ENCODE peak calls at places on chromosomes 11 and 22, in eight cellular contexts. V is hepatocyte; E is stomach; B is H1; Z is RWPE2; H is CD8-positive, alpha-beta memory T cell; R is naive thymus-derived CD4-positive, alpha-beta T cell; W is right lobe of liver. S is an unnamed sample.

GRCh38 chr11:17533341-17533740 is 10.9 kb downstream of the USH1C start:
- DNase-seq in E (no peak), H (no peak), B (no peak), R (no peak), V (no peak), W (no peak), Z (no peak), S (no peak)

GRCh38 chr22:24200616-24201212 is 19.4 kb downstream of the SUSD2 start:
- DNase-seq in E (peak; percentile 41), B (no peak), Z (no peak), W (no peak), H (no peak), R (no peak), V (no peak), S (no peak)

GRCh38 chr11:17400048-17400775 is 11.8 kb upstream of the KCNJ11 start:
- DNase-seq in E (no peak), B (no peak), R (no peak), W (peak; percentile 14), V (no peak), H (no peak), Z (no peak), S (no peak)

GRCh38 chr11:17012712-17013547 is 1.3 kb downstream of the PLEKHA7 start:
- DNase-seq in W (peak; percentile 86), Z (peak; percentile 91), R (no peak), V (peak; percentile 71), E (peak; percentile 78), B (no peak), H (no peak), S (no peak)

GRCh38 chr11:107493117-107493516 is 35.5 kb upstream of the CWF19L2 start:
- DNase-seq in B (no peak), H (no peak), V (no peak), Z (peak; percentile 67), W (no peak), E (no peak), R (no peak), S (no peak)

GRCh38 chr11:118653684-118654390 is 25.6 kb downstream of the TREH start:
- DNase-seq in B (no peak), H (no peak), Z (no peak), W (no peak), E (no peak), V (no peak), R (no peak), S (no peak)

GRCh38 chr11:73963861-73964260 is 13.0 kb downstream of the DNAJB13 start:
- DNase-seq in R (no peak), B (no peak), W (no peak), E (no peak), Z (no peak), V (no peak), H (no peak), S (no peak)

GRCh38 chr11:61911701-61912529 is 5.5 kb downstream of the RAB3IL1 start:
- DNase-seq in W (peak; percentile 26), V (peak; percentile 1), H (no peak), R (no peak), B (no peak), E (no peak), Z (peak; percentile 35), S (no peak)

GRCh38 chr11:23192256-23192655 is 332.0 kb upstream of the CCDC179 start:
- DNase-seq in B (no peak), E (no peak), R (no peak), V (peak; percentile 11), H (no peak), W (no peak), Z (no peak), S (no peak)

GRCh38 chr22:23670378-23671295 is 20.2 kb upstream of the RGL4 start:
- DNase-seq in E (no peak), B (no peak), R (no peak), H (no peak), V (no peak), Z (peak; percentile 40), W (no peak), S (no peak)

GRCh38 chr11:44324787-44325525 is 15.0 kb upstream of the ALX4 start:
- DNase-seq in Z (no peak), W (no peak), R (no peak), E (no peak), V (peak; percentile 62), B (no peak), H (no peak), S (no peak)

GRCh38 chr22:44458044-44459020 is 39.7 kb downstream of the RTL6 start:
- DNase-seq in Z (no peak), V (no peak), R (no peak), B (no peak), H (no peak), W (no peak), E (no peak), S (no peak)

GRCh38 chr11:9160166-9160565 is 68.8 kb upstream of the SCUBE2 start:
- DNase-seq in V (no peak), Z (no peak), H (no peak), W (no peak), E (no peak), R (no peak), B (no peak), S (no peak)

GRCh38 chr11:66313321-66314185 is 3.3 kb downstream of the CD248 start:
- DNase-seq in R (no peak), E (no peak), W (no peak), Z (peak; percentile 68), V (peak; percentile 86), H (peak; percentile 51), B (no peak), S (no peak)

DNA sequence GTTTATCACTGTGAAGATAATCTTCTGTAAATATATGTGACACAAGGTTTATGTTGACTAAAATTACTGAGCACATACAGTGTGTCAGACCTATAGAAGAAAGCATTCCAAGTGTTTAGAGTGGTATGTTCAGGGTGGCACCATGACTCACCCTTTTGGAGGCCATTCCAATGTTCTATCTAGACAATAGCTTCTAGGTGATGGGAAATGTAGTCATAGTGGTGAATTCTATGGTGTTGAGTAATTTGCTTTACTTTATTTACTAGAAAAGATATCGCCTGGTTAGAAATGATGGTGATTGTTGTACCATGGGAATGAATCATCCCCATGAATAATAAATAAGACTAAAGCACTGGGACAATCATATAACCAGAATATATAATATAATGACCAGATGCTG is 72.9 kb upstream of the OR4C15 start:
- DNase-seq in Z (no peak), B (no peak), V (no peak), R (no peak), H (no peak), W (no peak), E (no peak), S (no peak)
- H3K9me3 ChIP-seq in Z (no peaks in the 10 kb centered on the region), B (peaks cover 58% of the 10 kb centered on the region), V (no peaks in the 10 kb centered on the region), R (no peaks in the 10 kb centered on the region), H (no peaks in the 10 kb centered on the region), W (no peaks in the 10 kb centered on the region), E (no peaks in the 10 kb centered on the region), S (no peaks in the 10 kb centered on the region)

DNA sequence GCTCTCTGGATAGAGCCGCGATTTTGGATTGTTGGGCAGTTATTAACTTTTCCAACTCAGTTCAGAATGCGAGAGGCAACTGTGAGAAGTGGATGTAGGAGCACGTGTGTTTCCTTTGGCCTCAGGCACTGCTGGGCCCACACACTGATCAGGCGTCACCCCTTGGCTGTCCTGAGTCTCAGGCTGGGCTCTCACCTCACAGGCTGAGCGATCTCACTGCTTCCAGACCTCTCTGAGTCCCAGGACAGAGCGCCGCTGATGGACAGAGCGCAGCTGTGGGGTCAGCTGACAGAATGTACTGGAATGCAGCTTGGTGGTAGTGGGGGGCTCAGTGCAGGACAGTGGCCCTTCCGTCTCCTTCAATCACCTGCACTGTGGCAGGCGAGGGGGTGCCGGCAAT is 516.2 kb downstream of the TBC1D22A start:
- DNase-seq in V (no peak), E (no peak), R (no peak), W (no peak), B (no peak), Z (no peak), H (peak; percentile 12), S (no peak)
- H3K9me3 ChIP-seq in V (no peaks in the 10 kb centered on the region), E (no peaks in the 10 kb centered on the region), R (no peaks in the 10 kb centered on the region), W (no peaks in the 10 kb centered on the region), B (peaks cover 89% of the 10 kb centered on the region), Z (no peaks in the 10 kb centered on the region), H (no peaks in the 10 kb centered on the region), S (no peaks in the 10 kb centered on the region)

GRCh38 chr22:48528221-48528915 is 1299.3 kb downstream of the BRD1 start:
- DNase-seq in B (no peak), W (no peak), H (no peak), V (peak; percentile 84), R (no peak), E (peak; percentile 30), Z (no peak), S (no peak)
- H3K9me3 ChIP-seq in B (no peaks in the 10 kb centered on the region), W (no peaks in the 10 kb centered on the region), H (no peaks in the 10 kb centered on the region), V (no peaks in the 10 kb centered on the region), R (no peaks in the 10 kb centered on the region), E (no peaks in the 10 kb centered on the region), Z (no peaks in the 10 kb centered on the region), S (no peaks in the 10 kb centered on the region)

GRCh38 chr11:70741085-70741484 is 342.8 kb downstream of the CTTN start:
- DNase-seq in E (no peak), B (no peak), R (no peak), W (no peak), H (no peak), V (no peak), Z (no peak), S (no peak)
- H3K9me3 ChIP-seq in E (no peaks in the 10 kb centered on the region), B (no peaks in the 10 kb centered on the region), R (no peaks in the 10 kb centered on the region), W (no peaks in the 10 kb centered on the region), H (no peaks in the 10 kb centered on the region), V (no peaks in the 10 kb centered on the region), Z (no peaks in the 10 kb centered on the region), S (no peaks in the 10 kb centered on the region)

GRCh38 chr11:70572974-70573260 is 174.6 kb downstream of the CTTN start:
- DNase-seq in H (peak; percentile 27), B (no peak), W (no peak), E (no peak), Z (peak; percentile 27), R (no peak), V (no peak), S (no peak)

GRCh38 chr11:70575396-70576060 is 177.2 kb downstream of the CTTN start:
- DNase-seq in R (no peak), E (no peak), B (peak; percentile 45), Z (peak; percentile 47), W (no peak), H (peak; percentile 42), V (no peak), S (no peak)

GRCh38 chr11:70577258-70577603 is 178.9 kb downstream of the CTTN start:
- DNase-seq in R (no peak), Z (peak; percentile 19), V (no peak), E (no peak), W (no peak), H (peak; percentile 15), B (no peak), S (no peak)

GRCh38 chr11:70573701-70574151 is 175.4 kb downstream of the CTTN start:
- DNase-seq in B (no peak), H (peak; percentile 30), V (no peak), E (no peak), W (no peak), R (no peak), Z (no peak), S (no peak)

GRCh38 chr11:70574725-70575347 is 176.5 kb downstream of the CTTN start:
- DNase-seq in R (no peak), B (no peak), E (no peak), V (no peak), H (peak; percentile 35), W (peak; percentile 46), Z (peak; percentile 17), S (no peak)
- H3K9me3 ChIP-seq in R (no peaks in the 10 kb centered on the region), B (no peaks in the 10 kb centered on the region), E (no peaks in the 10 kb centered on the region), V (no peaks in the 10 kb centered on the region), H (no peaks in the 10 kb centered on the region), W (no peaks in the 10 kb centered on the region), Z (no peaks in the 10 kb centered on the region), S (no peaks in the 10 kb centered on the region)

GRCh38 chr11:50174189-50174588 is 141.5 kb downstream of the OR4C45 start:
- DNase-seq in R (no peak), Z (no peak), E (no peak), V (no peak), H (no peak), B (no peak), W (no peak), S (no peak)
- H3K9me3 ChIP-seq in R (no peaks in the 10 kb centered on the region), Z (no peaks in the 10 kb centered on the region), E (no peaks in the 10 kb centered on the region), V (no peaks in the 10 kb centered on the region), H (no peaks in the 10 kb centered on the region), B (peaks cover 30% of the 10 kb centered on the region), W (no peaks in the 10 kb centered on the region), S (no peaks in the 10 kb centered on the region)

S was measured in T-helper 17 cell.